ENCODE peak calls at places on chromosomes 11 and 22, in four cellular contexts. T, A, U and L are unnamed samples.

GRCh38 chr11:67409261-67409666 is 5.4 kb downstream of the TBC1D10C start:
- DNase-seq in T (no peak), A (no peak), U (no peak), L (no peak)

GRCh38 chr11:100827934-100828661 is 141.0 kb downstream of the ARHGAP42 start:
- DNase-seq in T (no peak), A (peak), U (no peak), L (no peak)

GRCh38 chr22:24803064-24803542 is 2.9 kb upstream of the SGSM1 start:
- DNase-seq in T (peak), A (peak), U (peak), L (peak)

GRCh38 chr11:44112083-44112865 is 16.8 kb downstream of the EXT2 start:
- DNase-seq in T (peak), A (no peak), U (no peak), L (peak)

GRCh38 chr11:47946682-47947575 is 33.4 kb upstream of the PTPRJ start:
- DNase-seq in T (no peak), A (peak), U (peak), L (peak)

GRCh38 chr22:30474683-30475424 is 3.0 kb upstream of the SEC14L3 start:
- DNase-seq in T (no peak), A (no peak), U (no peak), L (peak)

GRCh38 chr11:11813288-11813962 is 28.3 kb upstream of the USP47 start:
- DNase-seq in T (no peak), A (peak), U (no peak), L (no peak)

GRCh38 chr11:76648929-76649328 is 21.6 kb downstream of the LRRC32 start:
- DNase-seq in T (no peak), A (no peak), U (no peak), L (no peak)

GRCh38 chr11:11706022-11706421 is 84.2 kb upstream of the GALNT18 start:
- DNase-seq in T (no peak), A (peak), U (no peak), L (peak)

GRCh38 chr11:13009921-13010736 is 1.0 kb downstream of the RASSF10 start:
- DNase-seq in T (peak), A (no peak), U (no peak), L (peak)

GRCh38 chr22:17972385-17973181 is 51.8 kb downstream of the MICAL3 start:
- DNase-seq in T (no peak), A (no peak), U (no peak), L (peak)

GRCh38 chr11:83063073-83063754 is 8.5 kb downstream of the RAB30 start:
- DNase-seq in T (no peak), A (no peak), U (no peak), L (no peak)

GRCh38 chr11:67581469-67581868 is 2.1 kb upstream of the GSTP1 start:
- DNase-seq in T (no peak), A (no peak), U (no peak), L (no peak)

GRCh38 chr22:17387356-17387755 is 18.1 kb downstream of the CECR2 start:
- DNase-seq in T (no peak), A (no peak), U (no peak), L (no peak)

GRCh38 chr11:17883946-17884345 is 128.9 kb downstream of the SERGEF start:
- DNase-seq in T (no peak), A (no peak), U (no peak), L (no peak)

GRCh38 chr11:63897459-63898156 is 19.4 kb downstream of the RCOR2 start:
- DNase-seq in T (no peak), A (no peak), U (no peak), L (no peak)

GRCh38 chr11:46895821-46896220 is 22.5 kb downstream of the LRP4 start:
- DNase-seq in T (no peak), A (no peak), U (no peak), L (no peak)

GRCh38 chr22:45129703-45130524 is 33.8 kb upstream of the NUP50 start:
- DNase-seq in T (no peak), A (no peak), U (no peak), L (no peak)

GRCh38 chr22:44392446-44392921 is 79.7 kb upstream of the SHISAL1 start:
- DNase-seq in T (no peak), A (no peak), U (no peak), L (no peak)

GRCh38 chr11:116544721-116545120 is 228.1 kb downstream of the BUD13 start:
- DNase-seq in T (no peak), A (no peak), U (no peak), L (no peak)

GRCh38 chr11:59713745-59714144 is at the start of gene OR10V1:
- DNase-seq in T (no peak), A (no peak), U (no peak), L (no peak)

GRCh38 chr22:38518620-38519019 is 12.5 kb upstream of the DDX17 start:
- DNase-seq in T (no peak), A (no peak), U (no peak), L (no peak)

DNA sequence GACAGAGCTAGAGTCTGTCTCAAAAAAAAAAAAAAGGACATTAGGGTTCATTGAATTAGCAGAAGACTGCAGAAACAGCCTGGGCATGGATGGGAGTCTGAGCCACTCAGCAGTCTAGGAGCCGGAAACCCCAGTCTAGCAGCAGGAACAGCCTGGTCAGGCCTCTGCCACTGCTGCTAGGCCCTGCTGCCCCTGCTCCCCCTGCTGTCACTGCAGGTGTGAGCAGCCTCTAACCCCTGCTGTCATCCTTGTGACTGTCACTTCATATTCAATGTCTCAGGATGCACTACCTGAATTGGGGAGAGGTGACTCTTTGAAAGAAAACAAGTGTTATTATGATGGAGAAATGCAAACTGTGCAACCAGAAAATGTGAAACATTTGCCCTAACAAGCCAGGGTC is 7.0 kb upstream of the DDX17 start:
- DNase-seq in T (peak), A (no peak), U (peak), L (peak)
- TF ChIP-seq JUND in T (no peak), A (no peak), U (no peak), L (no peak)

GRCh38 chr11:121722431-121723256 is 269.9 kb upstream of the SORL1-AS1 start:
- DNase-seq in T (peak), A (no peak), U (no peak), L (peak)
- TF ChIP-seq JUND in T (no peak), A (no peak), U (no peak), L (no peak)

DNA sequence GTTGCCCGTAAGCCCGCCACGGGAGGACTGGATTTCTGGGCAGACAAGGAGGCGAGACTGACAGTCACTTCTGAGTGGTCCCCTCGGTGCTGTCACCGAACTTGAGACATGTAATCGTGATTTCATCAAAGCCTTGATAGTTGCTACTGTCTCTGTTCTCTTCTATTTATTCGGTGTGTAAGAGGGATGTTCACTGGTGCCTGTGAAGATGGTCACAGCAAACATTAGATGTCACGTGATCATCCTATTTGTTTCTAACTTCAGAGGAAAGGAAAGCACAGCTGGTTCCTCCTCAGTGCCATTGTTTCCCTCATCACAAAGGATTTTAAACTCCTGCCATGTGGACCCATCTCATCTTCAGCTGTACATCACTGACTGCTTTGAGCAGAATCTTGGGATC is 73.1 kb upstream of the CLMP start:
- DNase-seq in T (no peak), A (no peak), U (no peak), L (no peak)
- TF ChIP-seq JUND in T (no peak), A (no peak), U (no peak), L (no peak)

GRCh38 chr22:23163665-23164064 is 16.6 kb upstream of the BCR start:
- DNase-seq in T (no peak), A (no peak), U (no peak), L (no peak)
- TF ChIP-seq JUND in T (no peak), A (no peak), U (no peak), L (no peak)

GRCh38 chr11:61756452-61757212 is 4.2 kb downstream of the MYRF start:
- DNase-seq in T (no peak), A (peak), U (peak), L (no peak)
- TF ChIP-seq JUND in T (no peak), A (no peak), U (peak), L (no peak)